ENCODE peak calls at places on chromosomes 4 and X, in four cellular contexts. X is endothelial cell of umbilical vein, N is GM12878, B is K562. O is an unnamed sample.

GRCh38 chr4:139050436-139050835 is 34.9 kb downstream of the NOCT start:
- DNase-seq in X (no peak), N (no peak), B (no peak), O (peak; percentile 57)

GRCh38 chr4:181085584-181085983 is 1157.6 kb upstream of the TENM3 start:
- DNase-seq in X (no peak), N (no peak), B (no peak), O (no peak)

GRCh38 chr4:78945638-78946179 is 6.5 kb upstream of the PAQR3 start:
- DNase-seq in X (no peak), N (no peak), B (no peak), O (no peak)

GRCh38 chr4:71777891-71778290 is 6.0 kb downstream of the GC start:
- DNase-seq in X (no peak), N (no peak), B (no peak), O (no peak)

GRCh38 chr4:121326580-121326979 is 54.2 kb downstream of the QRFPR start:
- DNase-seq in X (no peak), N (no peak), B (no peak), O (no peak)

GRCh38 chrX:84064164-84064563 is 123.8 kb downstream of the RPS6KA6 start:
- DNase-seq in X (no peak), N (no peak), B (no peak), O (peak; percentile 71)

GRCh38 chr4:126701756-126702155 is 931.0 kb upstream of the INTU start:
- DNase-seq in X (no peak), N (no peak), B (no peak), O (peak; percentile 81)

GRCh38 chr4:105088110-105088879 is 58.4 kb upstream of the TET2 start:
- DNase-seq in X (peak; percentile 74), N (no peak), B (no peak), O (peak; percentile 98)

GRCh38 chr4:100696531-100696930 is 178.7 kb upstream of the EMCN start:
- DNase-seq in X (peak; percentile 78), N (no peak), B (no peak), O (no peak)

GRCh38 chr4:182929296-182929695 is 12.1 kb upstream of the DCTD start:
- DNase-seq in X (no peak), N (no peak), B (no peak), O (peak; percentile 97)

GRCh38 chr4:168152837-168153500 is 60.6 kb downstream of the ANXA10 start:
- DNase-seq in X (no peak), N (no peak), B (no peak), O (no peak)

GRCh38 chrX:16114640-16115039 is 8.7 kb upstream of the GRPR start:
- DNase-seq in X (no peak), N (no peak), B (no peak), O (peak; percentile 83)

GRCh38 chr4:151629097-151629783 is 131.6 kb downstream of the GATB start:
- DNase-seq in X (no peak), N (no peak), B (no peak), O (no peak)

GRCh38 chr4:26208237-26208985 is 112.4 kb upstream of the RBPJ start:
- DNase-seq in X (no peak), N (no peak), B (no peak), O (no peak)

GRCh38 chr4:175932116-175932515 is 120.1 kb upstream of the GPM6A start:
- DNase-seq in X (no peak), N (no peak), B (no peak), O (no peak)

GRCh38 chrX:139327355-139327754 is 203.2 kb upstream of the F9 start:
- DNase-seq in X (no peak), N (no peak), B (no peak), O (no peak)

GRCh38 chrX:6954836-6955235 is 192.7 kb upstream of the STS start:
- DNase-seq in X (no peak), N (no peak), B (no peak), O (no peak)

GRCh38 chr4:185222598-185222997 is 13.2 kb downstream of the SNX25 start:
- DNase-seq in X (no peak), N (no peak), B (no peak), O (peak; percentile 87)

GRCh38 chr4:3433138-3433869 is 8.5 kb upstream of the HGFAC start:
- DNase-seq in X (no peak), N (no peak), B (no peak), O (no peak)

GRCh38 chrX:72624194-72624593 is 51.6 kb upstream of the HDAC8 start:
- DNase-seq in X (no peak), N (no peak), B (no peak), O (no peak)

GRCh38 chrX:72621619-72622485 is 49.2 kb upstream of the HDAC8 start:
- DNase-seq in X (peak; percentile 66), N (peak; percentile 24), B (no peak), O (peak; percentile 61)

GRCh38 chrX:72621163-72621562 is 48.5 kb upstream of the HDAC8 start:
- DNase-seq in X (no peak), N (no peak), B (no peak), O (no peak)

DNA sequence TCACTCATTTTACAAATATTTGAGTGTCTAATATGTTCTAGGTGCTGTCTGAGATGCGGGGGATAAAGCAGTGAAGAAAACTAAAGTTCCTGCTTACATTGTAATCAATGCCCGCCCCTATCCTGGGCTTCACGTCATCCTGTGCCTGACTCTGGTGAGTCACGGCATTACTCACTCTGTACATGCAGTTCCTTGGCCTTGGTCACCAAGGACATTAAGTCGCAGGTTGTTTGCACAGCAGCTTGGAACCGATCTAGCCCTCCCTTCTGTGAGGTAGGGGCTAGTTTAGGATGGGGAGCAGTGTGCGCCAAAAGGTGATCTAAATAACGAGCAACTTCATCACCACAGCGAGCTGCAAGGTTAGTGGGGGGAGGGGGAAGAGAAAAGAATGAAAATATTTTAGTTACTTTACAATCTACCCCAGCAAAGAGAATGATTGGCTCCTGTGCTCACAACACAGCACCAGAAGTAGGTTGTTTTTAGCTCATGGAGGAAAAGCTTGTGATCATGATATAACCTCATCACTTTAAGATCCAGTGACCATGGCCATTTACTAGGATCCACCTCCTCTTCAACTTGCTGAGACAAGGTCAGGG is 48.0 kb upstream of the HDAC8 start:
- DNase-seq in X (peak; percentile 90), N (no peak), B (peak; percentile 31), O (peak; percentile 89)
- TF ChIP-seq POLR2A in X (peak; percentile 39), N (no peak), B (no peak), O (no peak)

DNA sequence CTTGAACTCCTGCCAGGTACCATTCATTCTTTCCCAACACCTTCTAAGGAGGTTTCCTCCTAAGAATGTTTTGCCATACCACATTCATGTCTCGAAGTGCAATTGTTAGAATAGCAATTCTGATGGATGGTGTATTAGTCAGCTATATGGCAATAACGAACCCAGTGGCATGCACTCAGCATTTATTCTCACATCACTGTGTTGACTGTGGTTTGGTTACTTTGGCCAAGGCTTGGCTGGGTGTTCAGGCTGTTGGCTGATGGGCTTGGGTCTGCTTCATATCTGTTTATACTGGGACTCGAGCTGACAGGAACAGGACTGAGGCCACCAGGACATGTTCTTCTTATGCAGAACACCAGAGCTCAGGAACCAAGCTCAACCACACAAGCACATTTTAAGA is 31.7 kb downstream of the PSAPL1 start:
- DNase-seq in X (no peak), N (no peak), B (no peak), O (no peak)
- TF ChIP-seq FOS in X (no peak), N (no peak), B (no peak), O (no peak)

DNA sequence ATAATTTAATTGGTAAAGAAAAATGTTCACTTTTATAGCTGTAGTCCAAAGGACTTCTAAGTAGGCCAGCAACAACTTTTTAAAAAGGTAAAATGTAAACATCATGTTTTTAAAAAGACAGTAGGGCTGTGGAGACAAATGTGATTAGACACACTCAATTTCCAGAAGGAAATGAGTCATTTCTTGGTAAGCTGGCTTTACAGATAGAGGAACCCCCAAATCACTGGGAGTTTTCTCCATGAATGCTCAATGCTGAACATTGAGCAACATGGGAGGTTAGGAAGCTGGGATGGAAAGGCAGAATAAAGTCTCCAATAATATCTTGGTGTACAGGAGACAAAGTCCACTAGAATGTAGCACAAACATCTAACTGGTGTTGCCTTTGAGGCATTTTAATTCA is 121.3 kb downstream of the NWD2 start:
- DNase-seq in X (no peak), N (no peak), B (peak; percentile 14), O (no peak)
- TF ChIP-seq POLR2A in X (no peak), N (no peak), B (no peak), O (no peak)

DNA sequence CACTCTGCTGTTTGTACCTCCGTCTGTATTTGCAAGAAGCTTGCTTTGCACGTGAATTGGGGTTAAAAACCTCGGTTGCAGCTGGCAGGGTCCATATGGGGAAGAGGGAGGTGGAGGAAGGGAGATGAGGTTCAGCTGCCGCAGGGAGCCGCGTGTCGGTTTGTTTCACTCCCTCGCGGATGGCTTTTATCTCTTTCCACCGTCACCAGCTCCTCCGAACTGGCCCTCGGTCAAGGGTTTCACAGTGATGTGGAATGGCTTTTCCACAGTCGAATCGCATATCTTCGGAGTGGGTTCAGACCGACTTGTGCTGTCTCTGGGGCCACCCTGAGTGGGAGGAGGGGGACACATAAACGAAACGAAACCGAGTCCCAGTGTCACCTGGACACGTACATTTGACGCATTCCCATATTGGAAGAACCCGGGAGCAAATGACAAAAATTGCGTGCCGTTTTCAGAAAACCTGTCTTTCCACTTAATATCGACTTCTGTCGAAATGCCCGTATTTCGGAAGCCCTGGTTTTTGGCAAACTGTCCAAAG is 929 bp downstream of the ZBTB33 start:
- DNase-seq in X (peak; percentile 34), N (no peak), B (peak; percentile 22), O (peak; percentile 18)
- TF ChIP-seq FOS in X (no peak), N (no peak), B (no peak), O (no peak)

O was measured in IMR-90.